ENCODE peak calls at places on chromosomes 6 and 20, in ten cellular contexts. L, K, U, H, Y, R, N, D, F and B are unnamed samples.

GRCh38 chr6:26561533-26562466 is 23.6 kb downstream of the HMGN4 start:
- DNase-seq in L (no peak), K (no peak), U (no peak), H (no peak), Y (no peak), R (no peak), N (no peak), D (no peak), F (no peak), B (no peak)

GRCh38 chr6:136235233-136235564 is 14.9 kb downstream of the MTFR2 start:
- DNase-seq in L (no peak), K (no peak), U (no peak), H (no peak), Y (no peak), R (no peak), N (peak; percentile 89), D (no peak), F (no peak), B (no peak)

GRCh38 chr20:35319206-35320197 is 27.3 kb upstream of the FAM83C start:
- DNase-seq in L (no peak), K (peak; percentile 43), U (no peak), H (no peak), Y (no peak), R (no peak), N (peak; percentile 76), D (peak; percentile 50), F (no peak), B (no peak)

GRCh38 chr6:3011592-3011991 is 11.9 kb downstream of the NQO2 start:
- DNase-seq in L (no peak), K (no peak), U (no peak), H (no peak), Y (no peak), R (no peak), N (no peak), D (no peak), F (no peak), B (no peak)

GRCh38 chr6:26055670-26056582 is 31.3 kb upstream of the HFE start:
- DNase-seq in L (peak; percentile 94), K (peak; percentile 90), U (peak; percentile 96), H (peak; percentile 80), Y (peak; percentile 92), R (peak; percentile 89), N (peak; percentile 95), D (peak; percentile 88), F (peak; percentile 89), B (peak; percentile 94)

GRCh38 chr6:166940643-166941068 is 15.7 kb downstream of the RNASET2 start:
- DNase-seq in L (no peak), K (no peak), U (no peak), H (no peak), Y (no peak), R (no peak), N (no peak), D (no peak), F (no peak), B (no peak)

GRCh38 chr20:3137492-3137891 is 22.2 kb downstream of the FASTKD5 start:
- DNase-seq in L (no peak), K (no peak), U (no peak), H (no peak), Y (no peak), R (peak; percentile 10), N (peak; percentile 10), D (no peak), F (no peak), B (no peak)

GRCh38 chr6:124368131-124368530 is 564.5 kb downstream of the NKAIN2 start:
- DNase-seq in L (no peak), K (no peak), U (no peak), H (no peak), Y (no peak), R (no peak), N (peak; percentile 76), D (no peak), F (no peak), B (no peak)

GRCh38 chr20:57672164-57672563 is 37.7 kb downstream of the PMEPA1 start:
- DNase-seq in L (peak; percentile 76), K (peak; percentile 17), U (no peak), H (no peak), Y (peak; percentile 77), R (peak; percentile 32), N (no peak), D (no peak), F (no peak), B (no peak)

GRCh38 chr6:26531897-26532296 is 6.3 kb upstream of the HMGN4 start:
- DNase-seq in L (no peak), K (no peak), U (no peak), H (no peak), Y (no peak), R (no peak), N (no peak), D (no peak), F (no peak), B (no peak)

GRCh38 chr6:161351855-161352254 is 78.0 kb upstream of the AGPAT4 start:
- DNase-seq in L (no peak), K (no peak), U (no peak), H (no peak), Y (no peak), R (no peak), N (no peak), D (no peak), F (no peak), B (no peak)

GRCh38 chr6:39610229-39610628 is 115.0 kb downstream of the KIF6 start:
- DNase-seq in L (no peak), K (no peak), U (no peak), H (peak; percentile 35), Y (no peak), R (peak; percentile 22), N (peak; percentile 28), D (no peak), F (no peak), B (no peak)

GRCh38 chr6:139581485-139581865 is 207.0 kb upstream of the CITED2 start:
- DNase-seq in L (no peak), K (no peak), U (no peak), H (no peak), Y (no peak), R (no peak), N (no peak), D (no peak), F (no peak), B (no peak)

GRCh38 chr6:225907-226306 is 66.4 kb upstream of the DUSP22 start:
- DNase-seq in L (no peak), K (no peak), U (peak; percentile 35), H (no peak), Y (no peak), R (no peak), N (no peak), D (no peak), F (no peak), B (no peak)

GRCh38 chr20:50607436-50607835 is 83.9 kb downstream of the RIPOR3 start:
- DNase-seq in L (no peak), K (no peak), U (peak; percentile 27), H (no peak), Y (no peak), R (no peak), N (no peak), D (no peak), F (no peak), B (no peak)

GRCh38 chr20:61694666-61695065 is 371.0 kb downstream of the TAF4 start:
- DNase-seq in L (peak; percentile 39), K (no peak), U (no peak), H (no peak), Y (no peak), R (no peak), N (no peak), D (no peak), F (no peak), B (no peak)

GRCh38 chr20:53606364-53606985 is 12.8 kb upstream of the ZNF217 start:
- DNase-seq in L (no peak), K (peak; percentile 92), U (peak; percentile 30), H (no peak), Y (no peak), R (peak; percentile 84), N (peak; percentile 77), D (peak; percentile 52), F (no peak), B (peak; percentile 67)

GRCh38 chr20:9838378-9839295 is at the start of gene PAK5:
- DNase-seq in L (no peak), K (peak; percentile 0), U (peak; percentile 99), H (no peak), Y (no peak), R (peak; percentile 60), N (peak; percentile 31), D (no peak), F (no peak), B (no peak)

GRCh38 chr6:154406301-154406700 is 49.7 kb upstream of the IPCEF1 start:
- DNase-seq in L (no peak), K (no peak), U (no peak), H (no peak), Y (no peak), R (no peak), N (no peak), D (no peak), F (no peak), B (no peak)

GRCh38 chr6:81171991-81172740 is 580.3 kb downstream of the TENT5A start:
- DNase-seq in L (peak; percentile 28), K (peak; percentile 83), U (no peak), H (peak; percentile 9), Y (peak; percentile 62), R (peak; percentile 64), N (peak; percentile 85), D (peak; percentile 49), F (no peak), B (no peak)

GRCh38 chr6:149513915-149514314 is 29.1 kb upstream of the ZC3H12D start:
- DNase-seq in L (no peak), K (no peak), U (peak; percentile 64), H (no peak), Y (no peak), R (peak; percentile 23), N (peak; percentile 17), D (no peak), F (no peak), B (no peak)

GRCh38 chr6:14360565-14360964 is 243.0 kb downstream of the CD83 start:
- DNase-seq in L (peak; percentile 65), K (no peak), U (no peak), H (no peak), Y (no peak), R (no peak), N (no peak), D (no peak), F (no peak), B (no peak)
- TF ChIP-seq CTCF in L (no peak), K (no peak), U (no peak), H (no peak), Y (no peak), R (no peak), N (no peak), D (no peak), F (no peak), B (no peak)

GRCh38 chr20:43448748-43449535 is 8.8 kb upstream of the SRSF6 start:
- DNase-seq in L (no peak), K (peak; percentile 43), U (peak; percentile 82), H (no peak), Y (no peak), R (peak; percentile 55), N (peak; percentile 67), D (no peak), F (peak; percentile 65), B (no peak)
- TF ChIP-seq CTCF in L (peak; percentile 59), K (peak; percentile 70), U (peak; percentile 87), H (peak; percentile 68), Y (peak; percentile 56), R (peak; percentile 70), N (peak; percentile 87), D (peak; percentile 85), F (peak; percentile 89), B (peak; percentile 71)

GRCh38 chr20:23683807-23684206 is 5.0 kb downstream of the CST4 start:
- DNase-seq in L (no peak), K (no peak), U (no peak), H (no peak), Y (no peak), R (no peak), N (no peak), D (no peak), F (no peak), B (peak; percentile 38)
- TF ChIP-seq CTCF in L (no peak), K (no peak), U (no peak), H (no peak), Y (no peak), R (no peak), N (no peak), D (no peak), F (no peak), B (no peak)

GRCh38 chr6:30397697-30398096 is 52.7 kb downstream of the RPP21 start:
- DNase-seq in L (no peak), K (no peak), U (peak; percentile 69), H (no peak), Y (no peak), R (no peak), N (no peak), D (no peak), F (peak; percentile 22), B (no peak)
- TF ChIP-seq CTCF in L (no peak), K (no peak), U (peak; percentile 66), H (no peak), Y (no peak), R (no peak), N (no peak), D (no peak), F (no peak), B (no peak)